ENCODE peak calls at places on chromosomes 7 and 10, in five cellular contexts. N, I, J, L and O are unnamed samples.
A peak's percentile ranks its signal among the peaks of the same experiment; 100 is the strongest.

GRCh38 chr10:10222288-10222945 is 795.3 kb upstream of the CELF2 start:
- DNase-seq in J (no peak), I (no peak), N (no peak), L (no peak), O (no peak)

GRCh38 chr7:1975581-1975980 is 257.2 kb downstream of the MAD1L1 start:
- DNase-seq in N (no peak), J (no peak), I (no peak), L (no peak), O (no peak)

GRCh38 chr7:105894131-105894530 is 17.7 kb upstream of the ATXN7L1 start:
- DNase-seq in L (no peak), J (no peak), N (no peak), I (no peak), O (no peak)

GRCh38 chr7:39587393-39587792 is 21.2 kb downstream of the YAE1 start:
- DNase-seq in J (no peak), I (no peak), N (no peak), L (no peak), O (no peak)

GRCh38 chr10:79436066-79436849 is 9.2 kb downstream of the ZCCHC24 start:
- DNase-seq in N (no peak), J (no peak), I (no peak), L (no peak), O (no peak)

GRCh38 chr10:131143425-131144165 is 167.9 kb downstream of the TCERG1L start:
- DNase-seq in J (no peak), I (no peak), L (peak; percentile 39), N (no peak), O (no peak)

GRCh38 chr7:145464287-145464686 is 628.4 kb upstream of the TPK1 start:
- DNase-seq in L (no peak), J (no peak), I (no peak), N (no peak), O (no peak)

GRCh38 chr10:44801383-44802327 is 109.5 kb upstream of the TMEM72 start:
- DNase-seq in L (peak; percentile 56), N (peak; percentile 74), J (no peak), I (peak; percentile 21), O (peak; percentile 96)